ENCODE peak calls at places on chromosome 14, in four cellular contexts. L is iris pigment epithelial cell; T is Calu3; E is effector memory CD4-positive, alpha-beta T cell. G is an unnamed sample.

GRCh38 chr14:89540009-89540829 is 123.2 kb upstream of the FOXN3 start:
- DNase-seq in L (peak), T (no peak), E (no peak), G (peak)

GRCh38 chr14:38098074-38098846 is 109.4 kb upstream of the SSTR1 start:
- DNase-seq in L (peak), T (no peak), E (no peak), G (peak)

GRCh38 chr14:32414808-32415255 is 85.7 kb downstream of the AKAP6 start:
- DNase-seq in L (peak), T (no peak), E (no peak), G (peak)

GRCh38 chr14:104586832-104587620 is 7.5 kb downstream of the C14orf180 start:
- DNase-seq in L (no peak), T (no peak), E (no peak), G (no peak)

GRCh38 chr14:104135904-104136471 is 2.4 kb upstream of the KIF26A start:
- DNase-seq in L (no peak), T (no peak), E (no peak), G (no peak)

GRCh38 chr14:73058224-73058922 is at the start of gene RBM25:
- DNase-seq in L (peak), T (peak), E (peak), G (peak)

GRCh38 chr14:71684323-71684722 is 247.9 kb upstream of the RGS6 start:
- DNase-seq in L (no peak), T (no peak), E (no peak), G (no peak)

GRCh38 chr14:34433957-34434356 is 28.1 kb downstream of the SPTSSA start:
- DNase-seq in L (no peak), T (no peak), E (no peak), G (no peak)

GRCh38 chr14:50820786-50821185 is 10.2 kb downstream of the NIN start:
- DNase-seq in L (no peak), T (no peak), E (no peak), G (no peak)

GRCh38 chr14:49582211-49582977 is 3.8 kb downstream of the RPS29 start:
- DNase-seq in L (no peak), T (no peak), E (no peak), G (no peak)

GRCh38 chr14:103736546-103737431 is 21.2 kb downstream of the ZFYVE21 start:
- DNase-seq in L (no peak), T (no peak), E (no peak), G (no peak)

GRCh38 chr14:35044939-35045797 is 904 bp upstream of the FAM177A1 start:
- DNase-seq in L (peak), T (no peak), E (no peak), G (peak)

GRCh38 chr14:99322731-99323599 is 51.0 kb upstream of the BCL11B start:
- DNase-seq in L (no peak), T (no peak), E (no peak), G (no peak)

GRCh38 chr14:69262516-69262915 is 2.6 kb downstream of the GALNT16 start:
- DNase-seq in L (no peak), T (no peak), E (no peak), G (no peak)

GRCh38 chr14:79278286-79278797 is 933.0 kb downstream of the DIO2 start:
- DNase-seq in L (no peak), T (no peak), E (no peak), G (no peak)

G was measured in fibroblast of pulmonary artery.